ENCODE peak calls at places on chromosomes 1 and 21, in four cellular contexts. One of them, this sample, is unnamed.

GRCh38 chr1:177355575-177355974 is 184.8 kb downstream of the BRINP2 start:
- DNase-seq in germinal center: no peak
- DNase-seq in Calu3: peak
- DNase-seq in CD8-positive, alpha-beta T cell: no peak
- DNase-seq in this sample: peak

GRCh38 chr1:21472861-21473260 is 32.9 kb downstream of the NBPF3 start:
- DNase-seq in germinal center: no peak
- DNase-seq in Calu3: no peak
- DNase-seq in CD8-positive, alpha-beta T cell: no peak
- DNase-seq in this sample: no peak

GRCh38 chr1:6392081-6392879 is 1.3 kb downstream of the ACOT7 start:
- DNase-seq in germinal center: no peak
- DNase-seq in Calu3: no peak
- DNase-seq in CD8-positive, alpha-beta T cell: no peak
- DNase-seq in this sample: peak

GRCh38 chr1:1510912-1511532 is 940 bp upstream of the ATAD3A start:
- DNase-seq in germinal center: no peak
- DNase-seq in Calu3: peak
- DNase-seq in CD8-positive, alpha-beta T cell: no peak
- DNase-seq in this sample: peak

GRCh38 chr1:228392111-228392936 is 14.3 kb downstream of the TRIM11 start:
- DNase-seq in germinal center: no peak
- DNase-seq in Calu3: no peak
- DNase-seq in CD8-positive, alpha-beta T cell: no peak
- DNase-seq in this sample: no peak

GRCh38 chr1:246355421-246356230 is 151.5 kb downstream of the SMYD3 start:
- DNase-seq in germinal center: no peak
- DNase-seq in Calu3: peak
- DNase-seq in CD8-positive, alpha-beta T cell: no peak
- DNase-seq in this sample: no peak

GRCh38 chr1:61091455-61091854 is 9.1 kb downstream of the NFIA start:
- DNase-seq in germinal center: no peak
- DNase-seq in Calu3: no peak
- DNase-seq in CD8-positive, alpha-beta T cell: no peak
- DNase-seq in this sample: no peak

GRCh38 chr1:7302873-7303272 is 468.2 kb upstream of the VAMP3 start:
- DNase-seq in germinal center: no peak
- DNase-seq in Calu3: no peak
- DNase-seq in CD8-positive, alpha-beta T cell: no peak
- DNase-seq in this sample: no peak

GRCh38 chr1:202007703-202008489 is 2.5 kb upstream of the ELF3 start:
- DNase-seq in germinal center: no peak
- DNase-seq in Calu3: peak
- DNase-seq in CD8-positive, alpha-beta T cell: no peak
- DNase-seq in this sample: peak

GRCh38 chr21:29017639-29018237 is 1.4 kb downstream of the RWDD2B start:
- DNase-seq in germinal center: no peak
- DNase-seq in Calu3: no peak
- DNase-seq in CD8-positive, alpha-beta T cell: no peak
- DNase-seq in this sample: no peak

GRCh38 chr1:173688300-173688699 is 18.6 kb upstream of the ANKRD45 start:
- DNase-seq in germinal center: no peak
- DNase-seq in Calu3: no peak
- DNase-seq in CD8-positive, alpha-beta T cell: no peak
- DNase-seq in this sample: no peak

GRCh38 chr21:34008618-34009017 is 64.8 kb upstream of the MRPS6 start:
- DNase-seq in germinal center: no peak
- DNase-seq in Calu3: no peak
- DNase-seq in CD8-positive, alpha-beta T cell: no peak
- DNase-seq in this sample: no peak

GRCh38 chr1:66070491-66070890 is 277.8 kb downstream of the PDE4B start:
- DNase-seq in germinal center: no peak
- DNase-seq in Calu3: no peak
- DNase-seq in CD8-positive, alpha-beta T cell: no peak
- DNase-seq in this sample: no peak

GRCh38 chr1:44296794-44297193 is 58.3 kb downstream of the ERI3 start:
- DNase-seq in germinal center: no peak
- DNase-seq in Calu3: no peak
- DNase-seq in CD8-positive, alpha-beta T cell: no peak
- DNase-seq in this sample: no peak

GRCh38 chr21:41611966-41612606 is 104.1 kb upstream of the TMPRSS2 start:
- DNase-seq in germinal center: peak
- DNase-seq in Calu3: peak
- DNase-seq in CD8-positive, alpha-beta T cell: no peak
- DNase-seq in this sample: peak

GRCh38 chr1:23817633-23818032 is 7.6 kb downstream of the HMGCL start:
- DNase-seq in germinal center: no peak
- DNase-seq in Calu3: no peak
- DNase-seq in CD8-positive, alpha-beta T cell: no peak
- DNase-seq in this sample: no peak

GRCh38 chr1:67347688-67348472 is 40.2 kb downstream of the IL12RB2 start:
- DNase-seq in germinal center: peak
- DNase-seq in Calu3: peak
- DNase-seq in CD8-positive, alpha-beta T cell: no peak
- DNase-seq in this sample: peak

GRCh38 chr1:227942716-227943261 is 4.9 kb downstream of the WNT9A start:
- DNase-seq in germinal center: no peak
- DNase-seq in Calu3: no peak
- DNase-seq in CD8-positive, alpha-beta T cell: no peak
- DNase-seq in this sample: no peak

GRCh38 chr1:37128091-37128490 is 93.8 kb upstream of the GRIK3 start:
- DNase-seq in germinal center: no peak
- DNase-seq in Calu3: no peak
- DNase-seq in CD8-positive, alpha-beta T cell: no peak
- DNase-seq in this sample: no peak

GRCh38 chr1:115710859-115711624 is 57.5 kb downstream of the CASQ2 start:
- DNase-seq in germinal center: no peak
- DNase-seq in Calu3: no peak
- DNase-seq in CD8-positive, alpha-beta T cell: no peak
- DNase-seq in this sample: no peak

GRCh38 chr1:41662656-41663437 is 178.4 kb upstream of the EDN2 start:
- DNase-seq in germinal center: peak
- DNase-seq in Calu3: peak
- DNase-seq in CD8-positive, alpha-beta T cell: no peak
- DNase-seq in this sample: peak

GRCh38 chr21:25296239-25296638 is 311.0 kb downstream of the MRPL39 start:
- DNase-seq in germinal center: no peak
- DNase-seq in Calu3: no peak
- DNase-seq in CD8-positive, alpha-beta T cell: no peak
- DNase-seq in this sample: peak

GRCh38 chr1:45752441-45753052 is 2.1 kb upstream of the IPP start:
- DNase-seq in germinal center: no peak
- DNase-seq in Calu3: no peak
- DNase-seq in CD8-positive, alpha-beta T cell: no peak
- DNase-seq in this sample: no peak

GRCh38 chr1:18058522-18058921 is 49.1 kb upstream of the IGSF21 start:
- DNase-seq in germinal center: no peak
- DNase-seq in Calu3: no peak
- DNase-seq in CD8-positive, alpha-beta T cell: no peak
- DNase-seq in this sample: no peak

GRCh38 chr1:110130113-110130591 is 17.9 kb downstream of the UBL4B start:
- DNase-seq in germinal center: peak
- DNase-seq in Calu3: no peak
- DNase-seq in CD8-positive, alpha-beta T cell: no peak
- DNase-seq in this sample: no peak

GRCh38 chr1:184036517-184036949 is 995 bp downstream of the COLGALT2 start:
- DNase-seq in germinal center: peak
- DNase-seq in Calu3: peak
- DNase-seq in CD8-positive, alpha-beta T cell: no peak
- DNase-seq in this sample: peak

GRCh38 chr1:17192394-17193221 is 12.3 kb upstream of the PADI1 start:
- DNase-seq in germinal center: no peak
- DNase-seq in Calu3: no peak
- DNase-seq in CD8-positive, alpha-beta T cell: no peak
- DNase-seq in this sample: no peak

GRCh38 chr21:45467221-45467779 is 62.3 kb downstream of the COL18A1 start:
- DNase-seq in germinal center: no peak
- DNase-seq in Calu3: no peak
- DNase-seq in CD8-positive, alpha-beta T cell: no peak
- DNase-seq in this sample: no peak

GRCh38 chr1:43843684-43844083 is 89.9 kb upstream of the ARTN start:
- DNase-seq in germinal center: no peak
- DNase-seq in Calu3: no peak
- DNase-seq in CD8-positive, alpha-beta T cell: no peak
- DNase-seq in this sample: no peak

GRCh38 chr1:91768786-91769697 is 116.9 kb downstream of the TGFBR3 start:
- DNase-seq in germinal center: no peak
- DNase-seq in Calu3: no peak
- DNase-seq in CD8-positive, alpha-beta T cell: no peak
- DNase-seq in this sample: no peak

GRCh38 chr1:209755926-209756607 is at the start of gene TRAF3IP3:
- DNase-seq in germinal center: peak
- DNase-seq in Calu3: no peak
- DNase-seq in CD8-positive, alpha-beta T cell: peak
- DNase-seq in this sample: peak

GRCh38 chr1:67230539-67230938 is 64.3 kb downstream of the IL23R start:
- DNase-seq in germinal center: no peak
- DNase-seq in Calu3: no peak
- DNase-seq in CD8-positive, alpha-beta T cell: no peak
- DNase-seq in this sample: no peak

GRCh38 chr21:37071561-37072238 is 1.2 kb downstream of the PIGP start:
- DNase-seq in germinal center: peak
- DNase-seq in Calu3: peak
- DNase-seq in CD8-positive, alpha-beta T cell: no peak
- DNase-seq in this sample: peak

GRCh38 chr1:19776287-19776686 is 23.4 kb downstream of the TMCO4 start:
- DNase-seq in germinal center: no peak
- DNase-seq in Calu3: no peak
- DNase-seq in CD8-positive, alpha-beta T cell: no peak
- DNase-seq in this sample: no peak

GRCh38 chr1:225554216-225554812 is 98.6 kb downstream of the ENAH start:
- DNase-seq in germinal center: peak
- DNase-seq in Calu3: peak
- DNase-seq in CD8-positive, alpha-beta T cell: no peak
- DNase-seq in this sample: no peak

GRCh38 chr1:81391100-81391828 is 409.5 kb upstream of the ADGRL2 start:
- DNase-seq in germinal center: no peak
- DNase-seq in Calu3: no peak
- DNase-seq in CD8-positive, alpha-beta T cell: no peak
- DNase-seq in this sample: no peak

GRCh38 chr1:187624812-187625542 is 796.2 kb downstream of the PLA2G4A start:
- DNase-seq in germinal center: no peak
- DNase-seq in Calu3: no peak
- DNase-seq in CD8-positive, alpha-beta T cell: no peak
- DNase-seq in this sample: no peak